ENCODE peak calls at places on chromosomes 16 and 17, in six cellular contexts. One of them, this sample, is unnamed.

GRCh38 chr17:65018612-65019290 is 37.8 kb downstream of the GNA13 start:
- DNase-seq in PC-3: no peak
- DNase-seq in ovary: no peak
- DNase-seq in fibroblast of lung: no peak
- DNase-seq in GM06990: no peak
- DNase-seq in transverse colon: no peak
- DNase-seq in this sample: no peak

GRCh38 chr16:53457670-53458069 is 23.4 kb downstream of the RBL2 start:
- DNase-seq in GM06990: peak; percentile 61
- DNase-seq in PC-3: no peak
- DNase-seq in transverse colon: peak; percentile 57
- DNase-seq in fibroblast of lung: no peak
- DNase-seq in ovary: no peak
- DNase-seq in this sample: peak; percentile 69

GRCh38 chr16:58249388-58249779 is 45.4 kb downstream of the PRSS54 start:
- DNase-seq in transverse colon: no peak
- DNase-seq in PC-3: no peak
- DNase-seq in fibroblast of lung: no peak
- DNase-seq in GM06990: no peak
- DNase-seq in ovary: no peak
- DNase-seq in this sample: no peak

GRCh38 chr16:24499193-24499814 is 40.1 kb upstream of the RBBP6 start:
- DNase-seq in transverse colon: peak; percentile 30
- DNase-seq in PC-3: peak; percentile 56
- DNase-seq in ovary: no peak
- DNase-seq in fibroblast of lung: peak; percentile 22
- DNase-seq in GM06990: no peak
- DNase-seq in this sample: peak; percentile 14

GRCh38 chr17:56319531-56319930 is 166.3 kb downstream of the ANKFN1 start:
- DNase-seq in PC-3: peak; percentile 84
- DNase-seq in transverse colon: no peak
- DNase-seq in ovary: no peak
- DNase-seq in fibroblast of lung: peak; percentile 65
- DNase-seq in GM06990: no peak
- DNase-seq in this sample: peak; percentile 54

GRCh38 chr17:19546289-19547065 is 12.8 kb downstream of the SLC47A1 start:
- DNase-seq in fibroblast of lung: no peak
- DNase-seq in ovary: no peak
- DNase-seq in PC-3: peak; percentile 18
- DNase-seq in transverse colon: peak; percentile 55
- DNase-seq in GM06990: no peak
- DNase-seq in this sample: peak; percentile 34

GRCh38 chr16:68395806-68396205 is 52.5 kb downstream of the SMPD3 start:
- DNase-seq in ovary: no peak
- DNase-seq in fibroblast of lung: no peak
- DNase-seq in transverse colon: no peak
- DNase-seq in GM06990: no peak
- DNase-seq in PC-3: no peak
- DNase-seq in this sample: no peak

GRCh38 chr16:14057878-14058382 is 13.2 kb upstream of the MRTFB start:
- DNase-seq in fibroblast of lung: no peak
- DNase-seq in transverse colon: no peak
- DNase-seq in ovary: no peak
- DNase-seq in GM06990: no peak
- DNase-seq in PC-3: no peak
- DNase-seq in this sample: no peak

GRCh38 chr17:54968954-54969400 is 412 bp downstream of the STXBP4 start:
- DNase-seq in transverse colon: peak; percentile 28
- DNase-seq in GM06990: no peak
- DNase-seq in PC-3: peak; percentile 23
- DNase-seq in ovary: no peak
- DNase-seq in fibroblast of lung: peak; percentile 52
- DNase-seq in this sample: no peak

GRCh38 chr16:19245326-19245925 is 40.1 kb upstream of the CLEC19A start:
- DNase-seq in ovary: no peak
- DNase-seq in transverse colon: peak; percentile 15
- DNase-seq in GM06990: no peak
- DNase-seq in PC-3: no peak
- DNase-seq in fibroblast of lung: no peak
- DNase-seq in this sample: peak; percentile 20

GRCh38 chr16:49340466-49340865 is 33.1 kb upstream of the C16orf78 start:
- DNase-seq in fibroblast of lung: no peak
- DNase-seq in GM06990: no peak
- DNase-seq in PC-3: no peak
- DNase-seq in transverse colon: no peak
- DNase-seq in ovary: no peak
- DNase-seq in this sample: no peak

GRCh38 chr17:74610108-74610507 is 13.4 kb downstream of the CD300E start:
- DNase-seq in fibroblast of lung: no peak
- DNase-seq in transverse colon: no peak
- DNase-seq in PC-3: peak; percentile 16
- DNase-seq in ovary: no peak
- DNase-seq in GM06990: no peak
- DNase-seq in this sample: no peak

GRCh38 chr17:42097691-42098661 is at the start of gene ZNF385C:
- DNase-seq in GM06990: no peak
- DNase-seq in PC-3: no peak
- DNase-seq in transverse colon: no peak
- DNase-seq in ovary: peak; percentile 43
- DNase-seq in fibroblast of lung: no peak
- DNase-seq in this sample: no peak

GRCh38 chr17:81412490-81413093 is 17.3 kb downstream of the BAHCC1 start:
- DNase-seq in transverse colon: no peak
- DNase-seq in PC-3: no peak
- DNase-seq in GM06990: peak; percentile 69
- DNase-seq in ovary: no peak
- DNase-seq in fibroblast of lung: no peak
- DNase-seq in this sample: no peak

GRCh38 chr17:46819906-46820351 is 1.4 kb upstream of the WNT3 start:
- DNase-seq in transverse colon: no peak
- DNase-seq in fibroblast of lung: no peak
- DNase-seq in PC-3: no peak
- DNase-seq in GM06990: no peak
- DNase-seq in ovary: no peak
- DNase-seq in this sample: no peak
- H3K27me3 ChIP-seq in transverse colon: peaks cover 92% of the 10 kb centered on the region
- H3K27me3 ChIP-seq in fibroblast of lung: peaks cover 67% of the 10 kb centered on the region
- H3K27me3 ChIP-seq in PC-3: peaks cover 10% of the 10 kb centered on the region
- H3K27me3 ChIP-seq in GM06990: peaks cover 17% of the 10 kb centered on the region
- H3K27me3 ChIP-seq in ovary: no peaks in the 10 kb centered on the region
- H3K27me3 ChIP-seq in this sample: peaks cover 56% of the 10 kb centered on the region

GRCh38 chr17:1179635-1180433 is at the start of gene ABR:
- DNase-seq in transverse colon: peak; percentile 46
- DNase-seq in fibroblast of lung: peak; percentile 32
- DNase-seq in PC-3: no peak
- DNase-seq in GM06990: peak; percentile 60
- DNase-seq in ovary: peak; percentile 83
- DNase-seq in this sample: no peak

GRCh38 chr17:1182831-1183578 is 3.2 kb upstream of the ABR start:
- DNase-seq in fibroblast of lung: no peak
- DNase-seq in GM06990: peak; percentile 58
- DNase-seq in ovary: no peak
- DNase-seq in PC-3: no peak
- DNase-seq in transverse colon: no peak
- DNase-seq in this sample: no peak

GRCh38 chr17:1180434-1180742 is 607 bp upstream of the ABR start:
- DNase-seq in fibroblast of lung: no peak
- DNase-seq in PC-3: no peak
- DNase-seq in transverse colon: no peak
- DNase-seq in GM06990: no peak
- DNase-seq in ovary: no peak
- DNase-seq in this sample: no peak

GRCh38 chr17:1181769-1182137 is 2.0 kb upstream of the ABR start:
- DNase-seq in GM06990: no peak
- DNase-seq in PC-3: peak; percentile 27
- DNase-seq in fibroblast of lung: peak; percentile 32
- DNase-seq in ovary: no peak
- DNase-seq in transverse colon: no peak
- DNase-seq in this sample: no peak

GRCh38 chr17:1180958-1181768 is 1.4 kb upstream of the ABR start:
- DNase-seq in PC-3: no peak
- DNase-seq in ovary: no peak
- DNase-seq in GM06990: peak; percentile 84
- DNase-seq in transverse colon: no peak
- DNase-seq in fibroblast of lung: no peak
- DNase-seq in this sample: no peak
- H3K27me3 ChIP-seq in PC-3: no peaks in the 10 kb centered on the region
- H3K27me3 ChIP-seq in ovary: no peaks in the 10 kb centered on the region
- H3K27me3 ChIP-seq in GM06990: no peaks in the 10 kb centered on the region
- H3K27me3 ChIP-seq in transverse colon: no peaks in the 10 kb centered on the region
- H3K27me3 ChIP-seq in fibroblast of lung: no peaks in the 10 kb centered on the region
- H3K27me3 ChIP-seq in this sample: no peaks in the 10 kb centered on the region

GRCh38 chr17:33506889-33507650 is 214.0 kb upstream of the ASIC2 start:
- DNase-seq in ovary: no peak
- DNase-seq in transverse colon: no peak
- DNase-seq in GM06990: no peak
- DNase-seq in PC-3: no peak
- DNase-seq in fibroblast of lung: peak; percentile 16
- DNase-seq in this sample: no peak
- H3K27me3 ChIP-seq in ovary: no peaks in the 10 kb centered on the region
- H3K27me3 ChIP-seq in transverse colon: no peaks in the 10 kb centered on the region
- H3K27me3 ChIP-seq in GM06990: no peaks in the 10 kb centered on the region
- H3K27me3 ChIP-seq in PC-3: no peaks in the 10 kb centered on the region
- H3K27me3 ChIP-seq in fibroblast of lung: no peaks in the 10 kb centered on the region
- H3K27me3 ChIP-seq in this sample: no peaks in the 10 kb centered on the region

GRCh38 chr16:20260215-20261009 is 66.9 kb downstream of the GP2 start:
- DNase-seq in ovary: no peak
- DNase-seq in fibroblast of lung: no peak
- DNase-seq in transverse colon: no peak
- DNase-seq in GM06990: no peak
- DNase-seq in PC-3: no peak
- DNase-seq in this sample: no peak

GRCh38 chr16:20262248-20262647 is 65.1 kb downstream of the GP2 start:
- DNase-seq in ovary: no peak
- DNase-seq in transverse colon: no peak
- DNase-seq in GM06990: no peak
- DNase-seq in PC-3: no peak
- DNase-seq in fibroblast of lung: no peak
- DNase-seq in this sample: no peak

GRCh38 chr16:20265019-20265418 is 62.3 kb downstream of the GP2 start:
- DNase-seq in PC-3: no peak
- DNase-seq in GM06990: no peak
- DNase-seq in ovary: no peak
- DNase-seq in transverse colon: no peak
- DNase-seq in fibroblast of lung: no peak
- DNase-seq in this sample: no peak

GRCh38 chr16:20259549-20259948 is 67.8 kb downstream of the GP2 start:
- DNase-seq in fibroblast of lung: no peak
- DNase-seq in transverse colon: no peak
- DNase-seq in PC-3: no peak
- DNase-seq in GM06990: no peak
- DNase-seq in ovary: no peak
- DNase-seq in this sample: no peak

GRCh38 chr16:20263138-20263855 is 64.0 kb downstream of the GP2 start:
- DNase-seq in transverse colon: no peak
- DNase-seq in ovary: no peak
- DNase-seq in fibroblast of lung: no peak
- DNase-seq in GM06990: no peak
- DNase-seq in PC-3: no peak
- DNase-seq in this sample: no peak
- H3K27me3 ChIP-seq in transverse colon: no peaks in the 10 kb centered on the region
- H3K27me3 ChIP-seq in ovary: no peaks in the 10 kb centered on the region
- H3K27me3 ChIP-seq in fibroblast of lung: no peaks in the 10 kb centered on the region
- H3K27me3 ChIP-seq in GM06990: no peaks in the 10 kb centered on the region
- H3K27me3 ChIP-seq in PC-3: no peaks in the 10 kb centered on the region
- H3K27me3 ChIP-seq in this sample: no peaks in the 10 kb centered on the region

DNA sequence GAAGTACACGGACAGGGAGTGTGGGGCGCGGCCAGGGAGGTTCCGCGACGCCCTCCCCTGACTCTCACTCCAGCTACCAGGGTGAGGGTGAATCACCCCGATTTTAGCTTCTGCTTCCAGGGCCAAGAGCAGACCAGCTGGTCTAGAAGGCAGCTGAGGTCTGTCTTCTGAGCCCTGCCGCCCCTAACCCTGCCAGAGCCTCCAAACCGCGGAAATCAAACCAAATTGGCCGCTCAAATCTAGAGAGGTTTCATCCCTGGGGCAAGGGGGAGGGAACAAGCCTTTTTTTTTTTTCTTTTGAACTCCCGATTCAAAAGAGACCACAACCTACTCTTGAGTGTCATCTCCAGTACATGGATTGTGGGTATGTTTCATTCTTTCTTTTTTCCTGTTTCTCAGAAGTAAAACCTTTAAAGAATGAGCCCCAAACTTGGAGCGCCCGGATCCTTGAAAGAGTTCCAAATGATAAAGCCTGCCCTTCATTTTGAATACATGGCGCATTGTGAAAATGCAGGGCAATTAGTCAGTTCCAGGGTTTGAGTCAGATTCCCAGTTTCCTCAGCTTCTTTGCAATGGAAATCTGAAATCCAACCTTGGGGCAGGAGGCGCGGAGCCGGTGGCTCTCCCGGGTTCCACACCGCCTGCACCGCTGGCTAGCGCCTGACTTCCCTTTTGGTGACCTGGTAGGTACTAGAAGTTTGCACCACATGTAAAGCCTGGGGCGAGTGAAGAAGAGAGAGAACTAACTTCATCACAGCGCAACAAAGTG is 16.5 kb upstream of the ZFHX3 start:
- DNase-seq in ovary: no peak
- DNase-seq in GM06990: no peak
- DNase-seq in fibroblast of lung: peak; percentile 81
- DNase-seq in PC-3: no peak
- DNase-seq in transverse colon: no peak
- DNase-seq in this sample: no peak
- H3K27me3 ChIP-seq in ovary: no peaks in the 10 kb centered on the region
- H3K27me3 ChIP-seq in GM06990: peaks cover 10% of the 10 kb centered on the region
- H3K27me3 ChIP-seq in fibroblast of lung: no peaks in the 10 kb centered on the region
- H3K27me3 ChIP-seq in PC-3: no peaks in the 10 kb centered on the region
- H3K27me3 ChIP-seq in transverse colon: peaks cover 56% of the 10 kb centered on the region
- H3K27me3 ChIP-seq in this sample: peaks cover 11% of the 10 kb centered on the region

GRCh38 chr16:1506494-1507213 is 13.5 kb downstream of the TELO2 start:
- DNase-seq in ovary: no peak
- DNase-seq in PC-3: no peak
- DNase-seq in transverse colon: no peak
- DNase-seq in GM06990: no peak
- DNase-seq in fibroblast of lung: no peak
- DNase-seq in this sample: no peak

GRCh38 chr16:1503110-1503955 is 10.2 kb downstream of the TELO2 start:
- DNase-seq in GM06990: peak; percentile 6
- DNase-seq in ovary: no peak
- DNase-seq in fibroblast of lung: no peak
- DNase-seq in PC-3: no peak
- DNase-seq in transverse colon: no peak
- DNase-seq in this sample: no peak

GRCh38 chr16:1508494-1509167 is 15.5 kb downstream of the TELO2 start:
- DNase-seq in transverse colon: no peak
- DNase-seq in fibroblast of lung: no peak
- DNase-seq in PC-3: no peak
- DNase-seq in ovary: no peak
- DNase-seq in GM06990: no peak
- DNase-seq in this sample: no peak

GRCh38 chr16:1505073-1505844 is 12.1 kb downstream of the TELO2 start:
- DNase-seq in GM06990: no peak
- DNase-seq in transverse colon: no peak
- DNase-seq in ovary: peak; percentile 21
- DNase-seq in fibroblast of lung: no peak
- DNase-seq in PC-3: no peak
- DNase-seq in this sample: no peak

GRCh38 chr16:1505912-1506311 is 12.8 kb downstream of the TELO2 start:
- DNase-seq in transverse colon: no peak
- DNase-seq in GM06990: no peak
- DNase-seq in ovary: peak; percentile 22
- DNase-seq in fibroblast of lung: no peak
- DNase-seq in PC-3: no peak
- DNase-seq in this sample: no peak
- H3K27me3 ChIP-seq in transverse colon: no peaks in the 10 kb centered on the region
- H3K27me3 ChIP-seq in GM06990: no peaks in the 10 kb centered on the region
- H3K27me3 ChIP-seq in ovary: no peaks in the 10 kb centered on the region
- H3K27me3 ChIP-seq in fibroblast of lung: no peaks in the 10 kb centered on the region
- H3K27me3 ChIP-seq in PC-3: no peaks in the 10 kb centered on the region
- H3K27me3 ChIP-seq in this sample: no peaks in the 10 kb centered on the region